ENCODE peak calls at places on chromosomes 5 and 9, in nine cellular contexts. M is M059J; O is adipocyte; F is COR-L47; N is stimulated activated CD4-positive, alpha-beta T cell treated with anti-CD3 and anti-CD28 coated beads, Interleukin-4, amount 100 ng/mL, for 24 hours; Z is psoas muscle; L is nephron progenitor cell; I is GM23248; S is Caco-2. D is an unnamed sample.
A peak's percentile ranks its signal among the peaks of the same experiment; 100 is the strongest.

GRCh38 chr9:129778469-129778868 is 24.5 kb upstream of the TOR1B start:
- DNase-seq in M (peak; percentile 45), O (no peak), F (no peak), N (no peak), Z (no peak), L (no peak), I (no peak), S (no peak), D (no peak)

GRCh38 chr5:169384661-169385060 is 83.7 kb upstream of the SLIT3 start:
- DNase-seq in M (peak; percentile 76), O (peak; percentile 59), F (no peak), N (no peak), Z (no peak), L (peak; percentile 3), I (no peak), S (no peak), D (no peak)

GRCh38 chr5:103745353-103746065 is 182.9 kb upstream of the NUDT12 start:
- DNase-seq in M (no peak), O (peak; percentile 67), F (no peak), N (no peak), Z (no peak), L (no peak), I (no peak), S (no peak), D (no peak)

GRCh38 chr5:69271376-69271775 is 36.7 kb downstream of the CDK7 start:
- DNase-seq in M (peak; percentile 54), O (peak; percentile 57), F (no peak), N (no peak), Z (no peak), L (no peak), I (peak; percentile 77), S (no peak), D (peak; percentile 69)

GRCh38 chr9:112680731-112681402 is 37.0 kb downstream of the INIP start:
- DNase-seq in M (no peak), O (no peak), F (no peak), N (no peak), Z (no peak), L (no peak), I (no peak), S (peak; percentile 56), D (no peak)

GRCh38 chr9:134617246-134617645 is 24.4 kb upstream of the COL5A1 start:
- DNase-seq in M (no peak), O (no peak), F (no peak), N (no peak), Z (no peak), L (no peak), I (no peak), S (peak; percentile 14), D (no peak)

GRCh38 chr9:130940693-130941576 is 1.9 kb upstream of the FIBCD1 start:
- DNase-seq in M (peak; percentile 66), O (peak; percentile 53), F (peak; percentile 81), N (peak; percentile 75), Z (peak; percentile 59), L (peak; percentile 82), I (peak; percentile 55), S (peak; percentile 92), D (peak; percentile 41)

GRCh38 chr5:91419571-91420537 is 36.7 kb upstream of the ARRDC3 start:
- DNase-seq in M (peak; percentile 58), O (peak; percentile 87), F (peak; percentile 57), N (peak; percentile 80), Z (peak; percentile 34), L (peak; percentile 72), I (peak; percentile 63), S (peak; percentile 43), D (peak; percentile 64)

GRCh38 chr5:142979636-142980035 is 209.5 kb downstream of the ARHGAP26 start:
- DNase-seq in M (peak; percentile 25), O (no peak), F (no peak), N (no peak), Z (no peak), L (no peak), I (no peak), S (no peak), D (no peak)

GRCh38 chr9:97507585-97507984 is 6.1 kb downstream of the TMOD1 start:
- DNase-seq in M (peak; percentile 35), O (no peak), F (no peak), N (no peak), Z (no peak), L (no peak), I (no peak), S (no peak), D (no peak)

GRCh38 chr5:158461240-158461854 is 602.4 kb upstream of the CLINT1 start:
- DNase-seq in M (no peak), O (no peak), F (no peak), N (no peak), Z (peak; percentile 26), L (no peak), I (no peak), S (no peak), D (no peak)

GRCh38 chr5:37739817-37740261 is 100.0 kb downstream of the GDNF start:
- DNase-seq in M (peak; percentile 68), O (peak; percentile 88), F (no peak), N (no peak), Z (no peak), L (no peak), I (peak; percentile 77), S (no peak), D (peak; percentile 58)

GRCh38 chr5:115778417-115778816 is 38.0 kb downstream of the CDO1 start:
- DNase-seq in M (no peak), O (peak; percentile 7), F (no peak), N (no peak), Z (no peak), L (no peak), I (no peak), S (no peak), D (no peak)

GRCh38 chr5:158952951-158953350 is 146.8 kb downstream of the EBF1 start:
- DNase-seq in M (no peak), O (peak; percentile 30), F (no peak), N (no peak), Z (no peak), L (no peak), I (no peak), S (no peak), D (no peak)

GRCh38 chr5:139272471-139273321 is 20.8 kb upstream of the MATR3 start:
- DNase-seq in M (peak; percentile 86), O (peak; percentile 52), F (no peak), N (no peak), Z (no peak), L (no peak), I (peak; percentile 71), S (no peak), D (peak; percentile 84)

GRCh38 chr9:100425758-100426157 is 1.2 kb upstream of the MSANTD3 start:
- DNase-seq in M (peak; percentile 38), O (peak; percentile 3), F (no peak), N (no peak), Z (no peak), L (no peak), I (peak; percentile 23), S (no peak), D (no peak)

GRCh38 chr9:124504530-124505005 is 2.6 kb downstream of the NR5A1 start:
- DNase-seq in M (no peak), O (peak; percentile 10), F (no peak), N (no peak), Z (no peak), L (no peak), I (no peak), S (no peak), D (no peak)

GRCh38 chr9:130769004-130769403 is 66.0 kb upstream of the ABL1 start:
- DNase-seq in M (no peak), O (no peak), F (no peak), N (no peak), Z (no peak), L (no peak), I (no peak), S (no peak), D (no peak)

GRCh38 chr5:163504091-163504931 is 1.1 kb upstream of the MAT2B start:
- DNase-seq in M (peak; percentile 83), O (peak; percentile 70), F (no peak), N (peak; percentile 60), Z (peak; percentile 35), L (peak; percentile 23), I (peak; percentile 79), S (no peak), D (peak; percentile 58)

GRCh38 chr9:130634801-130635200 is 29.6 kb upstream of the PRDM12 start:
- DNase-seq in M (no peak), O (no peak), F (no peak), N (no peak), Z (no peak), L (no peak), I (no peak), S (no peak), D (no peak)

GRCh38 chr9:14215614-14216013 is 98.3 kb downstream of the NFIB start:
- DNase-seq in M (no peak), O (peak; percentile 69), F (no peak), N (no peak), Z (no peak), L (no peak), I (peak; percentile 67), S (no peak), D (peak; percentile 15)

GRCh38 chr5:127369772-127370171 is 79.2 kb downstream of the MEGF10 start:
- DNase-seq in M (no peak), O (no peak), F (peak; percentile 21), N (no peak), Z (peak; percentile 47), L (no peak), I (no peak), S (no peak), D (no peak)

GRCh38 chr5:172764861-172765765 is 5.9 kb downstream of the DUSP1 start:
- DNase-seq in M (peak; percentile 100), O (peak; percentile 99), F (peak; percentile 99), N (peak; percentile 96), Z (peak; percentile 86), L (peak; percentile 87), I (peak; percentile 100), S (peak; percentile 98), D (peak; percentile 100)

GRCh38 chr5:96567188-96567587 is 95.0 kb upstream of the CAST start:
- DNase-seq in M (peak; percentile 89), O (no peak), F (no peak), N (no peak), Z (no peak), L (no peak), I (peak; percentile 84), S (no peak), D (peak; percentile 84)

GRCh38 chr5:111271885-111272284 is 47.7 kb downstream of the CAMK4 start:
- DNase-seq in M (peak; percentile 17), O (no peak), F (no peak), N (peak; percentile 35), Z (no peak), L (no peak), I (no peak), S (no peak), D (no peak)

GRCh38 chr5:167634432-167634831 is 657.0 kb upstream of the WWC1 start:
- DNase-seq in M (peak; percentile 77), O (peak; percentile 68), F (no peak), N (no peak), Z (no peak), L (no peak), I (peak; percentile 90), S (no peak), D (peak; percentile 68)

GRCh38 chr9:14343236-14343947 is 29.5 kb upstream of the NFIB start:
- DNase-seq in M (no peak), O (no peak), F (peak; percentile 32), N (no peak), Z (no peak), L (no peak), I (no peak), S (no peak), D (no peak)

D was measured in EL.